ENCODE peak calls at places on chromosome 9, in eight cellular contexts. N is HCT116, Q is cardiac fibroblast, H is left ventricle myocardium inferior, E is IMR-90, T is pancreas, L is brain microvascular endothelial cell, M is A549. Z is an unnamed sample.

GRCh38 chr9:33147770-33148169 is 19.4 kb downstream of the B4GALT1 start:
- DNase-seq in T (no peak), N (no peak), Q (no peak), M (no peak), H (no peak), E (no peak), L (no peak), Z (no peak)

GRCh38 chr9:88041447-88041846 is 67.1 kb upstream of the CDK20 start:
- DNase-seq in T (no peak), N (no peak), Q (peak; percentile 25), E (peak; percentile 22), H (no peak), L (no peak), M (no peak), Z (peak; percentile 22)

GRCh38 chr9:6214903-6215302 is 704 bp upstream of the IL33 start:
- DNase-seq in H (no peak), Q (peak; percentile 85), L (no peak), T (no peak), M (no peak), N (no peak), E (peak; percentile 36), Z (peak; percentile 49)

GRCh38 chr9:127767909-127768331 is 10.5 kb downstream of the SH2D3C start:
- DNase-seq in H (no peak), Q (no peak), T (peak; percentile 55), M (no peak), E (peak; percentile 41), L (peak; percentile 15), N (no peak), Z (no peak)

GRCh38 chr9:3549243-3549642 is 23.4 kb upstream of the RFX3 start:
- DNase-seq in Q (no peak), E (no peak), T (no peak), H (no peak), L (no peak), M (no peak), N (no peak), Z (no peak)

GRCh38 chr9:89597711-89598707 is 6.8 kb upstream of the GADD45G start:
- DNase-seq in E (peak; percentile 59), Q (peak; percentile 72), N (no peak), M (peak; percentile 24), T (no peak), L (peak; percentile 59), H (no peak), Z (peak; percentile 49)

GRCh38 chr9:104286792-104287191 is 192.7 kb downstream of the SMC2 start:
- DNase-seq in Q (peak; percentile 65), M (no peak), L (no peak), H (no peak), T (no peak), N (no peak), E (no peak), Z (no peak)

GRCh38 chr9:130423272-130423671 is 21.5 kb upstream of the ASS1 start:
- DNase-seq in M (no peak), H (peak; percentile 75), E (no peak), T (no peak), L (no peak), Q (no peak), N (no peak), Z (no peak)

GRCh38 chr9:104895572-104895971 is 32.4 kb downstream of the ABCA1 start:
- DNase-seq in H (no peak), L (peak; percentile 80), M (no peak), Q (peak; percentile 92), T (no peak), N (no peak), E (peak; percentile 90), Z (peak; percentile 88)

GRCh38 chr9:13970426-13970825 is 343.5 kb downstream of the NFIB start:
- DNase-seq in E (no peak), N (no peak), H (no peak), T (no peak), M (no peak), L (no peak), Q (no peak), Z (no peak)

DNA sequence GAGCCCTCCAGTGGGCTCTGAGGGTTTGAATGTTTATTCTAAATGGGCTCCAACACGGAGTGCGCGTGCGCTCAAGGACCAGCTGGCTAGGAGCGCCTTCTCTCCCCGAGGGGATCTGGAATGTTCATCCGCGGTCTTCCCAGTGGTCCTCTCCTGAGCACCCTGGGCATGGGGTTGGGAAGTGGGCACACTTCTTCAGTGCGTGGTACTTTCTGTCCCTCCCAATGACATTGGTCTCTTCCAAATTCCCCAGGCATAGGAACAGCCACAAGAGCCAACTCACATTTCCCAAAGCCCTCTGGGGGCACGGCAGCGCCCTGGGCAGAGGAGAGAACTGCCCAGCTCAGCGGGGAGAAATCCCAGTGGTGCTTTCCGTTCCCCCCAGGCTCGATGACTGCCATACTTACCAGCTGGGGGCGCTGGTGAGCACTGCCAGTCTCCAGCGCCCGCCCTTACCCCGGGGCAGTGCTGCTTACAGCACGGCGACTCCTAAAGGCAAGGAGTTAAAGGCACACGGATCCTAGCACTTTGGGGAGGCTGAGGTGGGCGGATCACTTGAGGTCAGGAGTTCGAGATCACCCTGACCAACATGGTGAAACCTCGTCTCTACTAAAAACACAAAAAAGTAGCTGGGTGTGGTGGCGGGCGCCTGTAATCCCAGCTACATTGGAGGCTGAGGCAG is 29.9 kb upstream of the OBP2B start:
- DNase-seq in L (peak; percentile 33), T (peak; percentile 86), Q (peak; percentile 76), E (peak; percentile 19), M (peak; percentile 96), N (peak; percentile 88), H (peak; percentile 60), Z (peak; percentile 51)
- H3K4me3 ChIP-seq in L (peak overlapping the region; percentile 37), T (peak overlapping the region; percentile 22), Q (peak overlapping the region; percentile 23), E (peak overlapping the region; percentile 7), M (peak overlapping the region; percentile 40), N (peak overlapping the region; percentile 57), H (peak overlapping the region; percentile 65), Z (peak overlapping the region; percentile 31)

DNA sequence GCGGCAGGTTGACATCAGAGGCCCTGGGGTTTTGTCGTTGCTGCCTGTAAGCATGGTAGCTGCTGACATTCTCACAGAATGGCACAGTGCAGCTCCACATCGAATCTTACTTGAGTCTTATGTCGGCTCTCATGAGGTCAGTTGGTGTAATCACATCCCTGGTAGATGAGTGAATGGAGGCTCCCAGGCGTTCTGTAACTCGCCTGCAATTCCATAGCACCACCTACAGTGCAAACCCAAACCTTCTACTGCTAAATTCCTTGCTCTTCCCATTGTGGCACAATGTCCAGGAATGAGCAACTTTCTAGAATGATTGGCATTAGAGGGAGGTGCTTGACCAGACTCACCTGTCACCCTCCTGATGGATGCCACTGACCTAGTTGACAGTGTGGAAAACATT is 578.4 kb downstream of the CCDC171 start:
- DNase-seq in T (no peak), E (peak; percentile 67), M (no peak), N (no peak), Q (peak; percentile 77), L (peak; percentile 67), H (no peak), Z (peak; percentile 20)
- TF ChIP-seq CTCF in T (no peak), E (peak; percentile 53), M (no peak), N (peak; percentile 27), Q (peak; percentile 61), L (peak; percentile 72), H (peak; percentile 12), Z (peak; percentile 13)

DNA sequence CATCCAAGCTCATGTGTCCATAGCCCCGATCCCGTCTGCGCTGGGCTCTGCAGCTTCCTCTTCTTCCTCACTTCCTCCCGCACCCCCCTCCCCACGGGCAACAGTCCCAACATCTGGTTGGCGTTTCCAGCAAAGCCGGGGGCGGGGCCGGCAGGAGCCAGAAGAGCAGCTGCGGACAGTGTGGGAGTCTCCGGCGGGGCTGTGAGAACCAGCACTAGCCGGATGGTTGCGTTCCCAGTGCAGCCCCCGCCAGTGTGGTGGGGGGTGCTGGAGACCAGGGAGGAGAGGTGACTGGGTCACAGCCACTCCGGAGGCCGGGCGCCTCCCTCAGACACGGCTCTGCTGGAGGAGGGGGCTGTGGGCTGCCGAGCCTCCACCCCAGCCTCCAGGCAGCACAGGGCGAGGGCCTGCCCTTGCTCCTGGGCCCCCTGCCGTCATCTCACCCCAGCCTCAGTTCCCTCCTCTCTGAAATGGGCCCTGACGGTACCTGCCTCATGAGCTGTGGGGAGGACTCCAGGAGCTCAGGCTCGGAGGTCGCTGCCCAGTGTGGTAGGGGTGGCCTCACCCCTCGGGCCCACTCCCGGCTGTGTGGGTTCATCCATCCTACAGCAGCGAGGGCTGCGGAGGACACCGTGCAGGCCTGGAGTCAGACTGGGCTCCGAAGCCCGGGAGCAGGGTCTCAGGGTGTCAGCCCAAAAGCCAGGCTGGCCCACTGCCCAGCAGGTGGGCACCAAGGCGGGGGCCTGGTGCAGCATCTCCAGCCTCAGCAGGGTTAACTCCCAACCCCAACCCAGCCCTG is 41.5 kb upstream of the NOTCH1 start:
- DNase-seq in N (no peak), M (no peak), Q (peak; percentile 71), H (peak; percentile 91), L (peak; percentile 19), E (peak; percentile 48), T (peak; percentile 78), Z (peak; percentile 51)
- H3K4me3 ChIP-seq in N (no peak overlapping the region), M (no peak overlapping the region), Q (peak overlapping the region; percentile 5), H (peak overlapping the region; percentile 50), L (no peak overlapping the region), E (no peak overlapping the region), T (no peak overlapping the region), Z (peak overlapping the region; percentile 17)

GRCh38 chr9:124721109-124721850 is 49.8 kb downstream of the NR6A1 start:
- DNase-seq in Q (peak; percentile 21), N (peak; percentile 59), E (peak; percentile 64), L (peak; percentile 75), T (no peak), M (no peak), H (no peak), Z (peak; percentile 73)
- TF ChIP-seq CTCF in Q (no peak), N (no peak), E (no peak), L (no peak), T (no peak), M (no peak), H (no peak), Z (no peak)

GRCh38 chr9:70868661-70869652 is 252.5 kb downstream of the TRPM3 start:
- DNase-seq in H (no peak), L (peak; percentile 3), M (no peak), E (no peak), T (no peak), Q (peak; percentile 81), N (no peak), Z (no peak)
- H3K4me3 ChIP-seq in H (peak overlapping the region; percentile 51), L (peak overlapping the region; percentile 59), M (no peak overlapping the region), E (no peak overlapping the region), T (peak overlapping the region; percentile 39), Q (peak overlapping the region; percentile 47), N (no peak overlapping the region), Z (no peak overlapping the region)

GRCh38 chr9:92030367-92030766 is 80.3 kb upstream of the ROR2 start:
- DNase-seq in N (no peak), T (no peak), E (no peak), H (no peak), L (no peak), M (no peak), Q (no peak), Z (no peak)

GRCh38 chr9:92026206-92027002 is 76.4 kb upstream of the ROR2 start:
- DNase-seq in Q (no peak), T (no peak), H (no peak), L (no peak), M (no peak), E (no peak), N (no peak), Z (no peak)

GRCh38 chr9:92032891-92033290 is 82.3 kb downstream of the SPTLC1 start:
- DNase-seq in T (no peak), M (no peak), E (no peak), H (no peak), Q (no peak), N (no peak), L (no peak), Z (no peak)

GRCh38 chr9:92033307-92033706 is 81.9 kb downstream of the SPTLC1 start:
- DNase-seq in H (no peak), E (no peak), N (no peak), M (no peak), Q (no peak), T (no peak), L (no peak), Z (no peak)

GRCh38 chr9:92029553-92029952 is 79.5 kb upstream of the ROR2 start:
- DNase-seq in E (no peak), T (no peak), L (no peak), M (no peak), H (no peak), N (no peak), Q (no peak), Z (no peak)
- TF ChIP-seq CTCF in E (peak; percentile 18), T (no peak), L (peak; percentile 51), M (peak; percentile 6), H (no peak), N (peak; percentile 16), Q (no peak), Z (peak; percentile 40)